ENCODE peak calls at places on chromosomes 6 and 20, in eight cellular contexts. D, L, O, S, B, I, C and J are unnamed samples.

GRCh38 chr20:11186301-11187008 is 512.7 kb upstream of the JAG1 start:
- DNase-seq in D (no peak), L (no peak), O (no peak), S (no peak), B (no peak), I (no peak), C (no peak), J (no peak)

GRCh38 chr6:119620846-119621570 is 271.4 kb upstream of the MAN1A1 start:
- DNase-seq in D (no peak), L (no peak), O (no peak), S (no peak), B (no peak), I (no peak), C (no peak), J (no peak)

GRCh38 chr6:170176621-170177382 is 114.1 kb downstream of the DLL1 start:
- DNase-seq in D (no peak), L (no peak), O (no peak), S (peak; percentile 65), B (peak; percentile 48), I (no peak), C (no peak), J (peak; percentile 64)

GRCh38 chr6:43228951-43229802 is at the start of gene DNPH1:
- DNase-seq in D (peak; percentile 77), L (peak; percentile 80), O (peak; percentile 68), S (peak; percentile 81), B (peak; percentile 83), I (peak; percentile 81), C (peak; percentile 82), J (peak; percentile 95)

GRCh38 chr6:142355481-142356174 is 53.8 kb downstream of the ADGRG6 start:
- DNase-seq in D (no peak), L (no peak), O (no peak), S (no peak), B (no peak), I (no peak), C (no peak), J (no peak)

GRCh38 chr6:151160869-151161268 is 78.9 kb upstream of the AKAP12 start:
- DNase-seq in D (peak; percentile 67), L (no peak), O (no peak), S (no peak), B (no peak), I (peak; percentile 43), C (no peak), J (no peak)

GRCh38 chr6:33610057-33610456 is 11.1 kb upstream of the ITPR3 start:
- DNase-seq in D (no peak), L (peak; percentile 33), O (no peak), S (no peak), B (no peak), I (no peak), C (no peak), J (no peak)

GRCh38 chr6:34189806-34190503 is 44.1 kb upstream of the GRM4 start:
- DNase-seq in D (peak; percentile 31), L (no peak), O (no peak), S (no peak), B (no peak), I (no peak), C (peak; percentile 34), J (peak; percentile 89)

GRCh38 chr6:147166360-147166944 is 37.8 kb upstream of the STXBP5 start:
- DNase-seq in D (no peak), L (no peak), O (no peak), S (no peak), B (no peak), I (no peak), C (no peak), J (no peak)

GRCh38 chr6:157773248-157773773 is 49.7 kb upstream of the SNX9 start:
- DNase-seq in D (no peak), L (no peak), O (no peak), S (no peak), B (no peak), I (no peak), C (no peak), J (no peak)

GRCh38 chr6:134145786-134146185 is 93.4 kb upstream of the SLC2A12 start:
- DNase-seq in D (no peak), L (no peak), O (no peak), S (no peak), B (no peak), I (no peak), C (no peak), J (no peak)

GRCh38 chr6:102015431-102015830 is 621.9 kb downstream of the GRIK2 start:
- DNase-seq in D (no peak), L (no peak), O (no peak), S (no peak), B (no peak), I (no peak), C (no peak), J (peak; percentile 28)

GRCh38 chr6:114342826-114343781 is at the start of gene HS3ST5:
- DNase-seq in D (no peak), L (peak; percentile 26), O (no peak), S (no peak), B (no peak), I (no peak), C (peak; percentile 26), J (peak; percentile 72)

GRCh38 chr6:107823047-107823557 is 1.0 kb downstream of the SCML4 start:
- DNase-seq in D (no peak), L (no peak), O (no peak), S (no peak), B (no peak), I (no peak), C (no peak), J (no peak)

GRCh38 chr6:52284460-52285173 is at the start of gene MCM3:
- DNase-seq in D (peak; percentile 99), L (peak; percentile 98), O (peak; percentile 98), S (peak; percentile 94), B (peak; percentile 97), I (peak; percentile 97), C (peak; percentile 98), J (peak; percentile 97)

GRCh38 chr20:23193985-23194384 is 107.9 kb upstream of the CD93 start:
- DNase-seq in D (no peak), L (no peak), O (no peak), S (no peak), B (no peak), I (no peak), C (no peak), J (no peak)

GRCh38 chr6:30724906-30725667 is 4.9 kb downstream of the TUBB start:
- DNase-seq in D (no peak), L (no peak), O (no peak), S (no peak), B (no peak), I (no peak), C (no peak), J (peak; percentile 10)

GRCh38 chr6:28922841-28923317 is 906 bp downstream of the TRIM27 start:
- DNase-seq in D (peak; percentile 48), L (peak; percentile 61), O (no peak), S (no peak), B (no peak), I (peak; percentile 38), C (peak; percentile 52), J (no peak)

GRCh38 chr6:80457044-80457933 is 350.8 kb downstream of the BCKDHB start:
- DNase-seq in D (peak; percentile 43), L (peak; percentile 61), O (peak; percentile 62), S (peak; percentile 64), B (peak; percentile 73), I (peak; percentile 60), C (peak; percentile 17), J (no peak)

GRCh38 chr6:16876201-16876600 is 114.9 kb upstream of the ATXN1 start:
- DNase-seq in D (no peak), L (no peak), O (no peak), S (no peak), B (no peak), I (no peak), C (no peak), J (no peak)

GRCh38 chr6:45981046-45981445 is 34.6 kb downstream of the CLIC5 start:
- DNase-seq in D (no peak), L (no peak), O (no peak), S (no peak), B (no peak), I (no peak), C (no peak), J (no peak)

GRCh38 chr6:42251911-42252637 is 34.4 kb upstream of the MRPS10 start:
- DNase-seq in D (no peak), L (peak; percentile 85), O (no peak), S (peak; percentile 70), B (peak; percentile 83), I (peak; percentile 56), C (peak; percentile 64), J (no peak)

GRCh38 chr20:2693286-2693995 is 861 bp downstream of the EBF4 start:
- DNase-seq in D (no peak), L (peak; percentile 54), O (no peak), S (peak; percentile 75), B (peak; percentile 67), I (peak; percentile 38), C (peak; percentile 36), J (no peak)

GRCh38 chr6:39951716-39952115 is 17.5 kb upstream of the MOCS1 start:
- DNase-seq in D (no peak), L (no peak), O (no peak), S (no peak), B (no peak), I (no peak), C (no peak), J (no peak)

GRCh38 chr20:41249371-41249770 is 68.2 kb downstream of the ZHX3 start:
- DNase-seq in D (peak; percentile 29), L (peak; percentile 61), O (no peak), S (peak; percentile 78), B (peak; percentile 86), I (no peak), C (peak; percentile 45), J (no peak)

GRCh38 chr6:111771629-111772028 is 101.6 kb downstream of the FYN start:
- DNase-seq in D (no peak), L (no peak), O (no peak), S (no peak), B (no peak), I (no peak), C (no peak), J (no peak)
- TF ChIP-seq POLR2A in D (no peak), L (no peak), O (no peak), S (no peak), B (no peak), I (no peak), C (no peak), J (no peak)

DNA sequence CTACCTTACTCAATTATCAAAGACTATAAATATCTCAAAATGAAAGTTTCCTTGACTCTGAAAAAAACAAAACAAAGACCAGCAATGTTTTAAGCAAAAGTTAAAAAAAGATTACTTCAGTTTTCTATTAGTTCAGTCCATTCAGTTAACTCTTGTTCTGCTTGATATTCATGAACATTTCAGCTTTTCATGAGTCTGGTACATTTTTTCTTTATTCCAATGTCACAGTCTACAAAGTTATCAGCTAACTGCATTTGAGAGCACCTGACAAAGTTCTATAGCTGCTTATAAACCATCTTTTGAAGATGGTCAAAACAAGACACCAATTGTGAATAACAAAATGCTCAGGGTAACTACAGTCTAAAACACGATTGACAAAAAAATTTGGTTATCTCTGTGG is 156.1 kb upstream of the NOX3 start:
- DNase-seq in D (no peak), L (no peak), O (no peak), S (no peak), B (no peak), I (no peak), C (no peak), J (no peak)
- H3K9me3 ChIP-seq in D (peaks cover 37% of the 10 kb centered on the region), L (peaks cover 63% of the 10 kb centered on the region), O (peaks cover 68% of the 10 kb centered on the region), S (no peaks in the 10 kb centered on the region), B (no peaks in the 10 kb centered on the region), I (peaks cover 27% of the 10 kb centered on the region), C (peaks cover 4% of the 10 kb centered on the region), J (peaks cover 64% of the 10 kb centered on the region)

GRCh38 chr6:93820465-93821082 is 401.2 kb upstream of the EPHA7 start:
- DNase-seq in D (no peak), L (no peak), O (no peak), S (no peak), B (no peak), I (no peak), C (no peak), J (no peak)
- TF ChIP-seq POLR2A in D (no peak), L (no peak), O (no peak), S (no peak), B (no peak), I (no peak), C (no peak), J (no peak)

GRCh38 chr6:167549187-167549586 is 224.3 kb downstream of the TTLL2 start:
- DNase-seq in D (no peak), L (no peak), O (no peak), S (no peak), B (no peak), I (no peak), C (no peak), J (no peak)
- H3K9me3 ChIP-seq in D (no peaks in the 10 kb centered on the region), L (peaks cover 4% of the 10 kb centered on the region), O (no peaks in the 10 kb centered on the region), S (no peaks in the 10 kb centered on the region), B (no peaks in the 10 kb centered on the region), I (no peaks in the 10 kb centered on the region), C (no peaks in the 10 kb centered on the region), J (no peaks in the 10 kb centered on the region)